ENCODE peak calls at places on chromosomes 1 and 21, in six cellular contexts. N, J, X, G, P and K are unnamed samples.

GRCh38 chr1:212586429-212587303 is 21.9 kb upstream of the ATF3 start:
- DNase-seq in N (no peak), J (no peak), P (peak; percentile 58), X (no peak), G (no peak), K (no peak)

GRCh38 chr1:226351709-226352108 is 42.7 kb upstream of the LIN9 start:
- DNase-seq in P (no peak), X (no peak), N (no peak), J (no peak), G (no peak), K (peak; percentile 60)

GRCh38 chr1:181443231-181443853 is 40.0 kb upstream of the CACNA1E start:
- DNase-seq in N (no peak), X (no peak), P (no peak), G (no peak), J (no peak), K (no peak)

GRCh38 chr21:45549670-45550463 is 7.6 kb upstream of the SLC19A1 start:
- DNase-seq in P (peak; percentile 49), N (no peak), G (no peak), X (no peak), J (no peak), K (no peak)

GRCh38 chr1:44361478-44361877 is 6.4 kb upstream of the ERI3 start:
- DNase-seq in X (no peak), G (peak; percentile 28), J (no peak), P (no peak), N (no peak), K (peak; percentile 49)

GRCh38 chr1:43991476-43992231 is at the start of gene CCDC24:
- DNase-seq in P (no peak), X (peak; percentile 60), G (peak; percentile 94), N (no peak), J (peak; percentile 82), K (peak; percentile 85)

GRCh38 chr1:39653546-39654031 is 14.1 kb upstream of the HEYL start:
- DNase-seq in J (peak; percentile 83), N (peak; percentile 41), G (peak; percentile 75), X (peak; percentile 44), P (peak; percentile 23), K (peak; percentile 93)

GRCh38 chr1:236997882-236998281 is 6.4 kb downstream of the MT1HL1 start:
- DNase-seq in P (no peak), J (no peak), G (no peak), N (no peak), X (no peak), K (peak; percentile 23)

GRCh38 chr1:17979815-17980214 is 127.8 kb upstream of the IGSF21 start:
- DNase-seq in N (no peak), J (peak; percentile 36), X (no peak), G (peak; percentile 28), P (no peak), K (peak; percentile 32)

GRCh38 chr21:38242036-38242435 is 14.8 kb upstream of the KCNJ15 start:
- DNase-seq in J (no peak), X (no peak), N (no peak), G (no peak), P (no peak), K (no peak)

GRCh38 chr1:45375104-45376090 is 35.2 kb upstream of the MUTYH start:
- DNase-seq in X (no peak), J (no peak), P (no peak), N (no peak), G (no peak), K (no peak)

GRCh38 chr1:117967472-117967871 is 37.9 kb downstream of the WDR3 start:
- DNase-seq in P (no peak), G (no peak), X (no peak), J (no peak), N (no peak), K (peak; percentile 64)

GRCh38 chr1:13469343-13469742 is 44.5 kb downstream of the LRRC38 start:
- DNase-seq in N (no peak), G (peak; percentile 34), J (peak; percentile 11), X (peak; percentile 38), P (no peak), K (peak; percentile 48)

GRCh38 chr1:201253906-201254624 is 29.2 kb upstream of the PKP1 start:
- DNase-seq in N (no peak), X (no peak), J (no peak), G (no peak), P (no peak), K (no peak)

GRCh38 chr1:34166191-34167090 is 1.4 kb upstream of the CSMD2 start:
- DNase-seq in P (no peak), N (peak; percentile 83), J (peak; percentile 80), X (no peak), G (no peak), K (peak; percentile 95)

GRCh38 chr1:32485554-32486255 is 20.8 kb downstream of the ZBTB8B start:
- DNase-seq in P (no peak), J (no peak), X (no peak), N (no peak), G (no peak), K (no peak)

GRCh38 chr1:234721476-234722266 is 111.7 kb upstream of the IRF2BP2 start:
- DNase-seq in X (peak; percentile 97), J (no peak), G (no peak), N (no peak), P (no peak), K (no peak)

GRCh38 chr1:99685516-99686180 is 39.7 kb downstream of the PALMD start:
- DNase-seq in J (peak; percentile 64), N (peak; percentile 13), P (peak; percentile 13), X (peak; percentile 53), G (peak; percentile 42), K (peak; percentile 83)

GRCh38 chr1:63843010-63843409 is 69.2 kb downstream of the ROR1 start:
- DNase-seq in P (no peak), G (no peak), N (no peak), X (no peak), J (no peak), K (no peak)

GRCh38 chr1:63848764-63849548 is 75.1 kb downstream of the ROR1 start:
- DNase-seq in X (no peak), G (no peak), N (no peak), J (no peak), P (no peak), K (peak; percentile 41)

GRCh38 chr1:63847308-63847910 is 73.6 kb downstream of the ROR1 start:
- DNase-seq in P (no peak), G (no peak), N (no peak), X (no peak), J (no peak), K (no peak)

GRCh38 chr1:63845346-63845745 is 71.5 kb downstream of the ROR1 start:
- DNase-seq in P (no peak), G (no peak), X (no peak), J (no peak), N (no peak), K (no peak)

DNA sequence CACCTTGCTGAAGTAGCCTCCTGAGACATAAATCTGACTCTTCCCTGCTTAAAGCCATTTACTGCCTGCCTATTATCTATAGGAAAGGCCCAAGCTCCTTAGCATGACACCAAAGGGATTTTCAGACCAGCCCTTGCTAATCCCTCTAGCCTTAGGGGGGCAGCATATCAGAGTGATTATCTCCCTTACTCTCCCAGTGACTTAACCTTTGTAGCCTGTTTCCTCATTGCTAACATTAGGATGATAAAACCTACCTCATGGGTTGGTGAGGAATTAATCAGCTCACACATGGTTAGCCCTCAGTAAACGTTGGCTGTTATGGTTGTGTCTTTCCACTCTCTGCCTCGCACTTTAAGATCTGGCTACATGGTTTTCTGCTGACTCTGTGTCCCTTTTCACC is 70.1 kb downstream of the ROR1 start:
- DNase-seq in J (no peak), G (no peak), X (no peak), N (no peak), P (no peak), K (peak; percentile 58)
- TF ChIP-seq CTCF in J (no peak), G (no peak), X (no peak), N (no peak), P (peak; percentile 10), K (peak; percentile 55)

DNA sequence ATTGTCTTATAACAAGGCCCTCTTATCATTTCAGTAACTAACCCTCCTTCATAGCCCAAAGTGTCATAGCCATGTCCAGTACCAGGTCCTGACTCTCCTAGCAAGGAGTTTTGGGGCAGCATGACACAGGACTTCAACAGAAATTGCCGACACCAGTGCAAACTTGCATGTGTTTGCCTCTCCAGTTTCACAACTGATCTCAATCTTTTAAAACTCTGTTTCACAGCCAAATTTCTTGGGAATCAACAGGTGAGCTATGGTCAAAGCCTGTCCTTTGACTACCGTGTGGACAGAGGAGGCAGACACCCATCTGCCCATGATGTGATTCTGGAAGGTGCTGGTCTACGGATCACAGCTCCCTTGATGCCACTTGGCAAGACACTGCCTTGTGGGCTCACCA is 36.8 kb downstream of the LAMC2 start:
- DNase-seq in N (no peak), P (no peak), X (no peak), J (no peak), G (no peak), K (no peak)
- TF ChIP-seq CREB1 in N (no peak), P (no peak), X (no peak), J (no peak), G (no peak), K (no peak)

GRCh38 chr21:24852610-24853195 is 754.6 kb downstream of the MRPL39 start:
- DNase-seq in P (no peak), X (no peak), G (no peak), J (no peak), N (no peak), K (no peak)
- TF ChIP-seq CTCF in P (no peak), X (no peak), G (no peak), J (no peak), N (no peak), K (no peak)

GRCh38 chr1:110321846-110322245 is 17.3 kb upstream of the RBM15 start:
- DNase-seq in X (no peak), G (no peak), J (no peak), N (no peak), P (no peak), K (no peak)

GRCh38 chr1:110326826-110327225 is 12.4 kb upstream of the RBM15 start:
- DNase-seq in J (no peak), G (no peak), P (no peak), N (no peak), X (no peak), K (no peak)

GRCh38 chr1:110321045-110321444 is 18.1 kb upstream of the RBM15 start:
- DNase-seq in P (no peak), J (no peak), N (no peak), X (peak; percentile 55), G (no peak), K (no peak)

GRCh38 chr1:110328274-110328673 is 10.9 kb upstream of the RBM15 start:
- DNase-seq in J (no peak), P (no peak), N (no peak), G (no peak), X (no peak), K (no peak)

DNA sequence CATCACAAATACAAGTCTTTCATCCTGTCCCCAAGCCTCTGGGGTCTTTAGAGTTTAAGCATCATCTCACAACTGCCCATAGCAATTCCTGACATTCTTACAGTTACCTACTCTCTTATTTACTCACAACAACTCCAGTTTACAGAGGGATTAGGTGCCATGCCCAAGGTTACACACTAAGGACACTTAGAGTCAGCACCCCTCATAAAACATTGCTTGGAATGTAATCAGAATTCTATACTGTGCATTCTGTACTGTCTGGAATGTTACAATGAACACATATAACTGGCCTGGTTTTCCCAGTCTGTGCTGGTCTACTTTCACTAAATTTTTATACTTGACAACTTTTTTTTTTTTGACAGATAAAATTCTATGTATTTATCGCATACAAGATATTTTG is 14.5 kb upstream of the RBM15 start:
- DNase-seq in J (no peak), X (no peak), P (no peak), G (no peak), N (no peak), K (no peak)
- TF ChIP-seq CREB1 in J (no peak), X (no peak), P (no peak), G (no peak), N (no peak), K (no peak)